ENCODE peak calls at places on chromosomes 11 and 22, in four cellular contexts. S is NB4; W is activated T-cell treated with anti-CD3 and anti-CD28 coated beads, Interleukin-2, amount 50 U/mL, for 48 hours; F is dermis blood vessel endothelial cell. Q is an unnamed sample.

GRCh38 chr22:30397656-30398635 is 1.1 kb downstream of the SEC14L2 start:
- DNase-seq in F (peak), W (peak), S (no peak), Q (no peak)

GRCh38 chr22:40898850-40899357 is 37.0 kb upstream of the DNAJB7 start:
- DNase-seq in F (peak), S (peak), W (peak), Q (no peak)

GRCh38 chr11:8047382-8047781 is 33.6 kb upstream of the TUB start:
- DNase-seq in S (no peak), F (no peak), W (no peak), Q (no peak)

GRCh38 chr22:17578129-17578754 is 14.9 kb downstream of the SLC25A18 start:
- DNase-seq in W (no peak), F (peak), S (no peak), Q (no peak)

GRCh38 chr22:19149962-19150361 is at the start of gene GSC2:
- DNase-seq in W (no peak), F (no peak), S (no peak), Q (no peak)

GRCh38 chr11:82791779-82792178 is 58.1 kb upstream of the FAM181B start:
- DNase-seq in W (no peak), F (peak), S (no peak), Q (no peak)

GRCh38 chr22:36409911-36410756 is 22.4 kb upstream of the MYH9 start:
- DNase-seq in S (no peak), F (peak), W (peak), Q (peak)

GRCh38 chr11:127114035-127114434 is 113.5 kb upstream of the KIRREL3 start:
- DNase-seq in F (no peak), W (no peak), S (no peak), Q (no peak)

GRCh38 chr11:88807349-88807748 is 258.4 kb downstream of the GRM5 start:
- DNase-seq in S (no peak), F (no peak), W (no peak), Q (no peak)

GRCh38 chr11:84316866-84317560 is 1030.8 kb upstream of the CCDC90B start:
- DNase-seq in F (no peak), S (no peak), W (no peak), Q (no peak)

GRCh38 chr11:62336949-62337681 is at the start of gene ASRGL1:
- DNase-seq in F (peak), S (peak), W (peak), Q (no peak)

GRCh38 chr22:43305806-43306205 is 37.4 kb downstream of the SCUBE1 start:
- DNase-seq in F (no peak), W (no peak), S (no peak), Q (no peak)

GRCh38 chr11:132704796-132705375 is 827.4 kb downstream of the OPCML start:
- DNase-seq in S (no peak), F (no peak), W (no peak), Q (no peak)

GRCh38 chr11:112795896-112796686 is 165.1 kb upstream of the NCAM1 start:
- DNase-seq in S (no peak), F (no peak), W (no peak), Q (no peak)

GRCh38 chr11:70614034-70614681 is 215.8 kb downstream of the CTTN start:
- DNase-seq in W (no peak), F (no peak), S (no peak), Q (no peak)

GRCh38 chr11:92859290-92859689 is 110.2 kb upstream of the MTNR1B start:
- DNase-seq in S (no peak), W (no peak), F (no peak), Q (no peak)

GRCh38 chr11:76512851-76513653 is 68.2 kb downstream of the EMSY start:
- DNase-seq in S (peak), F (peak), W (no peak), Q (no peak)

GRCh38 chr11:11408436-11409221 is 55.6 kb upstream of the CSNK2A3 start:
- DNase-seq in W (no peak), F (no peak), S (no peak), Q (no peak)

GRCh38 chr22:44724859-44725258 is 22.9 kb downstream of the PRR5 start:
- DNase-seq in F (no peak), W (no peak), S (no peak), Q (no peak)

GRCh38 chr11:66268953-66269906 is 791 bp downstream of the RAB1B start:
- DNase-seq in S (peak), F (peak), W (peak), Q (no peak)

GRCh38 chr11:79227308-79227707 is 213.5 kb downstream of the TENM4 start:
- DNase-seq in S (no peak), F (no peak), W (no peak), Q (no peak)

GRCh38 chr22:26599505-26599904 is 9.6 kb upstream of the TPST2 start:
- DNase-seq in S (no peak), F (no peak), W (no peak), Q (no peak)

GRCh38 chr11:64711944-64712306 is 11.1 kb downstream of the NRXN2 start:
- DNase-seq in F (no peak), W (no peak), S (no peak), Q (no peak)

GRCh38 chr11:113193077-113193476 is 121.3 kb upstream of the TTC12 start:
- DNase-seq in S (no peak), W (no peak), F (no peak), Q (no peak)